ENCODE peak calls at places on chromosomes 3 and 15, in four cellular contexts. I is adrenal gland, O is cardiac fibroblast, S is Peyer's patch. P is an unnamed sample.
A peak's percentile ranks its signal among the peaks of the same experiment; 100 is the strongest.

GRCh38 chr15:96887730-96888129 is 557.2 kb downstream of the NR2F2 start:
- DNase-seq in I (no peak), O (peak; percentile 58), S (no peak), P (no peak)

GRCh38 chr3:40108643-40109042 is 200.9 kb upstream of the EIF1B start:
- DNase-seq in I (no peak), O (no peak), S (no peak), P (no peak)

GRCh38 chr15:63491116-63491817 is 13.1 kb upstream of the USP3 start:
- DNase-seq in I (no peak), O (no peak), S (no peak), P (no peak)

GRCh38 chr15:78981532-78982313 is 36.9 kb upstream of the CTSH start:
- DNase-seq in I (no peak), O (no peak), S (no peak), P (no peak)

GRCh38 chr3:185586644-185586964 is 509 bp downstream of the SENP2 start:
- DNase-seq in I (no peak), O (no peak), S (no peak), P (no peak)

GRCh38 chr3:4908066-4908768 is 71.0 kb upstream of the BHLHE40 start:
- DNase-seq in I (no peak), O (no peak), S (no peak), P (no peak)

GRCh38 chr3:53842436-53843194 is 3.6 kb downstream of the CHDH start:
- DNase-seq in I (peak; percentile 74), O (peak; percentile 3), S (no peak), P (peak; percentile 91)

GRCh38 chr15:46280753-46281521 is 646.1 kb downstream of the SQOR start:
- DNase-seq in I (no peak), O (peak; percentile 7), S (no peak), P (no peak)

GRCh38 chr3:179302111-179302510 is 20.7 kb upstream of the ZNF639 start:
- DNase-seq in I (no peak), O (no peak), S (no peak), P (no peak)

GRCh38 chr15:68488966-68489365 is 57.0 kb upstream of the ITGA11 start:
- DNase-seq in I (no peak), O (no peak), S (no peak), P (no peak)

GRCh38 chr3:184334470-184335158 is 2.8 kb upstream of the FAM131A start:
- DNase-seq in I (peak; percentile 71), O (peak; percentile 72), S (no peak), P (no peak)

GRCh38 chr15:62758126-62758951 is 284.2 kb upstream of the TPM1 start:
- DNase-seq in I (peak; percentile 50), O (peak; percentile 91), S (no peak), P (peak; percentile 20)

GRCh38 chr3:44993471-44994205 is 17.6 kb downstream of the EXOSC7 start:
- DNase-seq in I (peak; percentile 61), O (peak; percentile 69), S (no peak), P (no peak)

GRCh38 chr15:93089855-93090305 is 869 bp upstream of the RGMA start:
- DNase-seq in I (no peak), O (peak; percentile 1), S (no peak), P (peak; percentile 52)
- TF ChIP-seq CTCF in I (no peak), O (no peak), S (no peak), P (no peak)

DNA sequence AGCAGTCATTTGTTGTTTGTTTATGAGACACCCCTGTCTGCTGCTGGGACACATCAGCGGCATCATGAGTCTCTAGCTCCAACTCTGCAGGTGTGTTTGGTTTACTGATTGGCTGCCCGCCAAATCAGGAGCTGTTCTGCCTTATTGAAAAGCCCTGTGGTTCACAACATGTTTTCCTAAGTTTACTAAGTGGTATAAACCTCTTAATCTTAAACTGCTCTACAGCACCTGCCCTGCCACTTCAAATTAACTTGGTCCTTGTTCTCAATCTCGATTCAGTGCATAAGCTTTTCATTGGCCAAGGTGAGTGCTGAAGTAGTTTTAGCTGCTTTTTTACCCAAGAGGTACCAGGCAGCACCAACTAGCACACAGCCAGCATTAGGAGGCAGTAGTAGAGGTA is 77.8 kb upstream of the WDR72 start:
- DNase-seq in I (no peak), O (no peak), S (no peak), P (no peak)
- H3K4me3 ChIP-seq in I (no peak overlapping the region), O (no peak overlapping the region), S (no peak overlapping the region), P (no peak overlapping the region)

DNA sequence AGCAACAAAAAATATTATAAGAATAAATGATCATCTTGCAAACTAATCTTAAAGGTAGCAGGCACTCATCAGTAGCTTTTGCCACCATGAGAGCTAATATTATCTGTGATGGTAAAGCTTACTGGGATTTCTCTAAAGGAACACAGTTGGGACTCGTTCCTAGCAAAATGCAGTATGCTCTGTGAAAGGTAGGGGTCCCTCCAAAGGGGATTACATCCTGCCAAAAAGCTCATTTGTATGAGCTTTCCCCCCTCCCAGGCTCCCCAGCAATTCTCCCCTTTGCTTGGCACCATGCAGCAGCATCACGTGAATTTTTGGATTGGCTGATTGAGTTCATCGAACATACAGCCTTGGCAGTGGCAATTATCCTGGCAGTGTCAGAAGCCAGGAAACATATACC is 361.0 kb upstream of the PLSCR5 start:
- DNase-seq in I (no peak), O (no peak), S (no peak), P (no peak)
- TF ChIP-seq CTCF in I (no peak), O (no peak), S (no peak), P (no peak)

GRCh38 chr3:48949376-48949717 is 30.7 kb downstream of the ARIH2 start:
- DNase-seq in I (no peak), O (no peak), S (no peak), P (no peak)
- H3K4me3 ChIP-seq in I (no peak overlapping the region), O (no peak overlapping the region), S (no peak overlapping the region), P (no peak overlapping the region)

DNA sequence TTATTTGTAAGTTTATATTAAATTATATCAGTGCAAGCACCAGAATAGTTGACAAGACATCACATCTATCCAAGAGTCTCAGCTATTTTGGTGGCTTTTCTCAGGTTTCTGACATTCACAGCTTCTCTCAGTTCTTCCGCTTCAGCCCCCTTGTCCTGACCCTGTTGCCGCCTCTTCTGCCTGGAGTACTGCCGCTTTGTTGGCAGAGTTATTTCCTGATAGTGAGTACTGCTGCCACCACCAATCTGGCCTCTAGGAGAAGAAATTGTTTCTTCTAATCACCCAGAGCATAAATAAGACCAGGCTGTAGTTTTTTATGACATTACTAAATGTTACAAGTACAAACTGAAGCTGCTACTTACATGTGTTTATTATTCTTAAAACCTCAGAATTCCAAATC is 470.1 kb downstream of the NSUN3 start:
- DNase-seq in I (no peak), O (no peak), S (no peak), P (no peak)
- TF ChIP-seq CTCF in I (no peak), O (no peak), S (no peak), P (no peak)

GRCh38 chr3:159852256-159852655 is 136.4 kb upstream of the IL12A start:
- DNase-seq in I (no peak), O (no peak), S (no peak), P (no peak)

GRCh38 chr3:159854500-159855124 is 134.0 kb upstream of the IL12A start:
- DNase-seq in I (no peak), O (peak; percentile 98), S (no peak), P (no peak)

GRCh38 chr3:159853506-159853864 is 135.2 kb upstream of the IL12A start:
- DNase-seq in I (no peak), O (no peak), S (no peak), P (no peak)

GRCh38 chr3:159850481-159850880 is 138.2 kb upstream of the IL12A start:
- DNase-seq in I (no peak), O (no peak), S (no peak), P (no peak)

GRCh38 chr3:159852821-159853505 is 135.7 kb upstream of the IL12A start:
- DNase-seq in I (no peak), O (peak; percentile 80), S (no peak), P (no peak)
- H3K4me3 ChIP-seq in I (no peak overlapping the region), O (peak overlapping the region; percentile 38), S (no peak overlapping the region), P (no peak overlapping the region)

GRCh38 chr3:30751610-30752299 is 142.7 kb downstream of the GADL1 start:
- DNase-seq in I (peak; percentile 48), O (peak; percentile 72), S (no peak), P (peak; percentile 28)
- TF ChIP-seq CTCF in I (peak; percentile 41), O (peak; percentile 46), S (no peak), P (no peak)

DNA sequence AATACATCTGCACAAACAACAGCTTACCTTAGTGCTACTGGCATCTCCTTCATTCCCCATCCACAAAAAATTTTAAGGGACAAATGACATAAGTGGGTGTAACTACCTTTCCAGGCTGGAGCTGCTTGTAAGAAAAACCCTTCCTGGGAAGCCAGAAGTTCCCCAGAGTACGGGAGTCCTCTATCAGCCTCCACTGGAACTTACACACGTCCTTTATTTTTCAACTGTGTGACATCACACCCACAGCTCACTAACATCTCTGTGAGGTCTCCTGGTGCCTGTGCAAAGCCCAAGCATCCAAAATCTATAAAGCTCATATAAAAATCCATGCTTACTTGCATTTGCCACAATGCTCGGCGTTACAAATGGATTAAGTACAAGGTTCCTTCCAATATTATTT is 27.6 kb downstream of the LRIG1 start:
- DNase-seq in I (no peak), O (peak; percentile 55), S (no peak), P (no peak)
- H3K4me3 ChIP-seq in I (no peak overlapping the region), O (no peak overlapping the region), S (no peak overlapping the region), P (no peak overlapping the region)

DNA sequence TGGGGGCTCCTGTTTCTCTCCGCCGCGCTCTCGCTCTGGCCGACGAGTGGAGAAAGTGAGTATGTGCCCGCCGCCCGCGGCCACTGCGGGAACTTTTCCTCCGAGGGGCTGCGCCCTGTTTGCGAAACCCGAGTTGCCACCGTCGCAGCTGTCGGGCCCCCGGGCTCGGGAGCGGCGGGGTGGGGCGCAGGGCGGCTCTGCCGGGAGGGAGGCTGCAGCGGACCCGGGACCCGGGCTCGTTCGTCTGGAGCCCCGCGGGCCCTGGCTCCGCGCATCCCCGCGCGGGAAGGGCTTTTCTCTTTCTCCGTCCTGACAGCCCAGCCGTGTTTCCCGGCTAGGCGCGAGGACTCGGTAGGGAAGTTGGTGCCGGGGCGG is 1.3 kb downstream of the IGF1R start:
- DNase-seq in I (no peak), O (peak; percentile 29), S (no peak), P (no peak)
- TF ChIP-seq CTCF in I (peak; percentile 27), O (peak; percentile 25), S (no peak), P (peak; percentile 2)

GRCh38 chr3:115095236-115095635 is 51.9 kb downstream of the ZBTB20 start:
- DNase-seq in I (no peak), O (no peak), S (no peak), P (no peak)

GRCh38 chr3:115100806-115101205 is 46.3 kb downstream of the ZBTB20 start:
- DNase-seq in I (no peak), O (no peak), S (no peak), P (no peak)

GRCh38 chr3:115100172-115100571 is 46.9 kb downstream of the ZBTB20 start:
- DNase-seq in I (peak; percentile 35), O (peak; percentile 85), S (no peak), P (peak; percentile 57)

GRCh38 chr3:115098354-115099073 is 48.6 kb downstream of the ZBTB20 start:
- DNase-seq in I (no peak), O (no peak), S (no peak), P (no peak)

GRCh38 chr3:115099115-115099884 is 47.8 kb downstream of the ZBTB20 start:
- DNase-seq in I (no peak), O (peak; percentile 16), S (no peak), P (peak; percentile 32)
- H3K4me3 ChIP-seq in I (peak overlapping the region; percentile 23), O (peak overlapping the region; percentile 41), S (peak overlapping the region; percentile 46), P (peak overlapping the region; percentile 32)

P was measured in testis.